ENCODE peak calls at places on chromosome 20, in eight cellular contexts. G is NB4; F is endothelial cell; N is stimulated activated CD8-positive, alpha-beta memory T cell treated with anti-CD3 and anti-CD28 coated beads, Interleukin-7, amount 100 ng/mL, for 1 hour; Y is MM.1S; P is activated T-cell treated with anti-CD3 and anti-CD28 coated beads, Interleukin-2, amount 50 U/mL, for 1 hour; E is GM03348; J is amygdala. Q is an unnamed sample.

GRCh38 chr20:45378191-45378590 is at the start of gene TP53TG5:
- DNase-seq in G (no peak), F (no peak), N (no peak), Y (no peak), P (no peak), E (no peak), J (peak; percentile 34), Q (no peak)

GRCh38 chr20:34907616-34908469 is 31.4 kb downstream of the ACSS2 start:
- DNase-seq in G (no peak), F (peak; percentile 9), N (no peak), Y (no peak), P (no peak), E (peak; percentile 81), J (peak; percentile 7), Q (peak; percentile 95)

GRCh38 chr20:53642196-53643030 is 48.8 kb upstream of the ZNF217 start:
- DNase-seq in G (peak; percentile 96), F (peak; percentile 26), N (no peak), Y (peak; percentile 73), P (peak; percentile 56), E (peak; percentile 49), J (no peak), Q (peak; percentile 68)

GRCh38 chr20:1086273-1087213 is 31.9 kb upstream of the PSMF1 start:
- DNase-seq in G (no peak), F (no peak), N (no peak), Y (no peak), P (no peak), E (no peak), J (no peak), Q (no peak)

GRCh38 chr20:3413393-3413889 is 6.0 kb upstream of the DNAAF9 start:
- DNase-seq in G (no peak), F (no peak), N (no peak), Y (no peak), P (no peak), E (no peak), J (no peak), Q (no peak)

GRCh38 chr20:16488086-16488485 is 85.2 kb downstream of the KIF16B start:
- DNase-seq in G (no peak), F (no peak), N (no peak), Y (no peak), P (no peak), E (no peak), J (no peak), Q (no peak)

GRCh38 chr20:32681175-32682084 is 7.7 kb upstream of the C20orf203 start:
- DNase-seq in G (peak; percentile 98), F (peak; percentile 49), N (no peak), Y (peak; percentile 95), P (no peak), E (no peak), J (peak; percentile 56), Q (peak; percentile 78)

GRCh38 chr20:1757606-1758507 is 100.3 kb upstream of the SIRPG start:
- DNase-seq in G (peak; percentile 63), F (no peak), N (no peak), Y (no peak), P (no peak), E (no peak), J (no peak), Q (no peak)

GRCh38 chr20:62951143-62951895 is 1.2 kb upstream of the SLC17A9 start:
- DNase-seq in G (no peak), F (no peak), N (no peak), Y (no peak), P (no peak), E (no peak), J (no peak), Q (no peak)